ENCODE peak calls at places on chromosomes 11 and 22, in five cellular contexts. D is HFFc6; F is fibroblast of pulmonary artery; G is HEK293T; B is central memory CD4-positive, alpha-beta T cell. U is an unnamed sample.

GRCh38 chr22:17974703-17975372 is 49.5 kb downstream of the MICAL3 start:
- DNase-seq in D (no peak), B (no peak), G (no peak), F (no peak), U (no peak)

GRCh38 chr11:26704249-26704648 is 17.6 kb downstream of the SLC5A12 start:
- DNase-seq in D (no peak), G (no peak), B (no peak), F (no peak), U (no peak)

GRCh38 chr11:10979529-10979928 is 121.7 kb upstream of the ZBED5 start:
- DNase-seq in B (no peak), F (no peak), D (no peak), G (no peak), U (no peak)

GRCh38 chr11:34501500-34501899 is 12.1 kb downstream of the ELF5 start:
- DNase-seq in B (no peak), D (peak; percentile 73), G (no peak), F (peak; percentile 66), U (peak; percentile 94)

GRCh38 chr22:46064236-46064965 is 85.9 kb upstream of the PPARA start:
- DNase-seq in D (no peak), F (no peak), G (no peak), B (no peak), U (no peak)

GRCh38 chr22:50274311-50274710 is 4.1 kb upstream of the MAPK11 start:
- DNase-seq in G (peak; percentile 63), B (peak; percentile 28), F (peak; percentile 67), D (peak; percentile 57), U (peak; percentile 33)

GRCh38 chr22:31491218-31491962 is 1.7 kb upstream of the EIF4ENIF1 start:
- DNase-seq in B (no peak), F (no peak), G (no peak), D (no peak), U (no peak)

GRCh38 chr11:45180158-45180887 is 33.9 kb downstream of the PRDM11 start:
- DNase-seq in D (peak; percentile 13), B (no peak), F (no peak), G (peak; percentile 64), U (peak; percentile 72)

GRCh38 chr11:93216511-93217121 is 18.8 kb upstream of the SLC36A4 start:
- DNase-seq in D (no peak), F (no peak), B (no peak), G (no peak), U (no peak)